ENCODE peak calls at places on chromosomes 2 and 18, in ten cellular contexts. M is iris pigment epithelial cell, X is B cell, Z is right cardiac atrium, T is endothelial cell, A is NCI-H187 treated with DMSO at 0.1 percent for 48 hours, V is cardiac septum, L is glutamatergic neuron, B is posterior vena cava, I is fibroblast of gingiva. C is an unnamed sample.

GRCh38 chr18:57334383-57334782 is 18.0 kb upstream of the ST8SIA3 start:
- DNase-seq in M (no peak), X (no peak), Z (no peak), T (no peak), A (no peak), V (no peak), L (no peak), B (no peak), I (no peak), C (no peak)

GRCh38 chr2:193476171-193476800 is 1281.6 kb upstream of the TMEFF2 start:
- DNase-seq in M (peak; percentile 14), X (no peak), Z (no peak), T (no peak), A (no peak), V (no peak), L (no peak), B (no peak), I (no peak), C (no peak)

GRCh38 chr2:225865468-225865867 is 466.0 kb downstream of the NYAP2 start:
- DNase-seq in M (peak; percentile 49), X (no peak), Z (no peak), T (no peak), A (no peak), V (no peak), L (no peak), B (no peak), I (peak; percentile 54), C (no peak)

GRCh38 chr18:22214731-22215528 is 45.5 kb downstream of the GATA6 start:
- DNase-seq in M (peak; percentile 76), X (no peak), Z (no peak), T (no peak), A (no peak), V (no peak), L (no peak), B (no peak), I (no peak), C (no peak)

GRCh38 chr18:50155406-50155805 is 39.5 kb downstream of the MYO5B start:
- DNase-seq in M (no peak), X (no peak), Z (no peak), T (no peak), A (no peak), V (no peak), L (no peak), B (no peak), I (no peak), C (no peak)

GRCh38 chr2:97664636-97664970 is 759 bp upstream of the ACTR1B start:
- DNase-seq in M (peak; percentile 12), X (no peak), Z (peak; percentile 37), T (peak; percentile 11), A (no peak), V (no peak), L (peak; percentile 46), B (no peak), I (no peak), C (no peak)

GRCh38 chr2:5842326-5842725 is 150.1 kb downstream of the SOX11 start:
- DNase-seq in M (no peak), X (no peak), Z (no peak), T (no peak), A (no peak), V (no peak), L (peak; percentile 17), B (no peak), I (no peak), C (no peak)

GRCh38 chr2:9824441-9824840 is 18.8 kb upstream of the TAF1B start:
- DNase-seq in M (no peak), X (no peak), Z (no peak), T (no peak), A (no peak), V (no peak), L (no peak), B (no peak), I (no peak), C (no peak)

GRCh38 chr2:189770590-189771322 is 8.2 kb upstream of the OSGEPL1 start:
- DNase-seq in M (no peak), X (no peak), Z (no peak), T (no peak), A (no peak), V (no peak), L (no peak), B (no peak), I (no peak), C (no peak)

GRCh38 chr18:59087391-59087790 is 52.3 kb upstream of the SEC11C start:
- DNase-seq in M (no peak), X (no peak), Z (no peak), T (no peak), A (no peak), V (no peak), L (no peak), B (no peak), I (no peak), C (no peak)

GRCh38 chr2:26521054-26521912 is 43.4 kb upstream of the OTOF start:
- DNase-seq in M (peak; percentile 26), X (no peak), Z (no peak), T (peak; percentile 50), A (no peak), V (peak; percentile 46), L (peak; percentile 43), B (peak; percentile 62), I (no peak), C (no peak)

GRCh38 chr18:35289293-35290069 is 548 bp downstream of the ZSCAN30 start:
- DNase-seq in M (no peak), X (no peak), Z (no peak), T (no peak), A (no peak), V (no peak), L (no peak), B (no peak), I (peak; percentile 26), C (no peak)

GRCh38 chr2:26633351-26633945 is 7.7 kb downstream of the CIB4 start:
- DNase-seq in M (no peak), X (no peak), Z (no peak), T (no peak), A (no peak), V (no peak), L (no peak), B (peak; percentile 66), I (no peak), C (no peak)

GRCh38 chr18:23551978-23552377 is 34.3 kb downstream of the NPC1 start:
- DNase-seq in M (no peak), X (no peak), Z (no peak), T (no peak), A (no peak), V (no peak), L (no peak), B (no peak), I (no peak), C (no peak)

GRCh38 chr2:86045541-86045940 is 60.1 kb downstream of the POLR1A start:
- DNase-seq in M (no peak), X (no peak), Z (no peak), T (no peak), A (no peak), V (peak; percentile 24), L (no peak), B (peak; percentile 23), I (no peak), C (no peak)

GRCh38 chr2:62495777-62496176 is 10.2 kb downstream of the TMEM17 start:
- DNase-seq in M (no peak), X (no peak), Z (no peak), T (no peak), A (no peak), V (no peak), L (no peak), B (no peak), I (no peak), C (no peak)

GRCh38 chr2:219087848-219088247 is 27.1 kb upstream of the IHH start:
- DNase-seq in M (no peak), X (no peak), Z (no peak), T (no peak), A (no peak), V (no peak), L (no peak), B (no peak), I (no peak), C (no peak)

GRCh38 chr2:96146881-96147592 is 1.8 kb upstream of the DUSP2 start:
- DNase-seq in M (no peak), X (no peak), Z (no peak), T (no peak), A (no peak), V (peak; percentile 63), L (no peak), B (peak; percentile 79), I (no peak), C (peak; percentile 39)

C was measured in effector memory CD4-positive, alpha-beta T cell.